ENCODE peak calls at places on chromosomes 1 and 21, in six cellular contexts. N, P, J, H, Z and M are unnamed samples.

GRCh38 chr1:33364578-33364945 is 43.7 kb upstream of the A3GALT2 start:
- DNase-seq in N (no peak), P (no peak), J (no peak), H (no peak), Z (no peak), M (no peak)

GRCh38 chr1:119449964-119450363 is 35.0 kb downstream of the HSD3B2 start:
- DNase-seq in N (no peak), P (no peak), J (peak), H (no peak), Z (peak), M (no peak)

GRCh38 chr21:44829507-44830092 is 11.7 kb upstream of the SUMO3 start:
- DNase-seq in N (no peak), P (no peak), J (no peak), H (no peak), Z (no peak), M (no peak)

GRCh38 chr1:54763814-54764131 is 550 bp downstream of the PARS2 start:
- DNase-seq in N (no peak), P (no peak), J (no peak), H (no peak), Z (peak), M (peak)

GRCh38 chr1:222794656-222795474 is 20.0 kb upstream of the DISP1 start:
- DNase-seq in N (no peak), P (no peak), J (no peak), H (no peak), Z (no peak), M (no peak)

GRCh38 chr1:234865171-234866006 is 255.4 kb upstream of the IRF2BP2 start:
- DNase-seq in N (no peak), P (no peak), J (no peak), H (no peak), Z (no peak), M (no peak)

GRCh38 chr21:46392921-46393320 is 65.8 kb upstream of the DIP2A start:
- DNase-seq in N (peak), P (no peak), J (no peak), H (no peak), Z (no peak), M (no peak)

GRCh38 chr1:98792123-98792522 is 130.6 kb downstream of the SNX7 start:
- DNase-seq in N (peak), P (no peak), J (no peak), H (no peak), Z (no peak), M (no peak)

GRCh38 chr21:28688381-28688780 is 304.3 kb downstream of the LTN1 start:
- DNase-seq in N (no peak), P (no peak), J (no peak), H (no peak), Z (no peak), M (no peak)

GRCh38 chr1:43312212-43312623 is 11.4 kb downstream of the TIE1 start:
- DNase-seq in N (no peak), P (no peak), J (no peak), H (no peak), Z (no peak), M (no peak)

GRCh38 chr1:42913426-42914091 is 45.1 kb downstream of the SLC2A1 start:
- DNase-seq in N (peak), P (peak), J (peak), H (peak), Z (peak), M (peak)

GRCh38 chr1:3783651-3784474 is 11.3 kb downstream of the SMIM1 start:
- DNase-seq in N (no peak), P (no peak), J (no peak), H (no peak), Z (no peak), M (no peak)

GRCh38 chr21:23694396-23694795 is 1912.9 kb downstream of the MRPL39 start:
- DNase-seq in N (no peak), P (no peak), J (no peak), H (no peak), Z (no peak), M (no peak)

GRCh38 chr1:204723131-204723787 is 37.7 kb upstream of the LRRN2 start:
- DNase-seq in N (no peak), P (no peak), J (no peak), H (no peak), Z (no peak), M (no peak)
- TF ChIP-seq CEBPB in N (no peak), P (no peak), J (no peak), H (no peak), Z (no peak), M (no peak)

DNA sequence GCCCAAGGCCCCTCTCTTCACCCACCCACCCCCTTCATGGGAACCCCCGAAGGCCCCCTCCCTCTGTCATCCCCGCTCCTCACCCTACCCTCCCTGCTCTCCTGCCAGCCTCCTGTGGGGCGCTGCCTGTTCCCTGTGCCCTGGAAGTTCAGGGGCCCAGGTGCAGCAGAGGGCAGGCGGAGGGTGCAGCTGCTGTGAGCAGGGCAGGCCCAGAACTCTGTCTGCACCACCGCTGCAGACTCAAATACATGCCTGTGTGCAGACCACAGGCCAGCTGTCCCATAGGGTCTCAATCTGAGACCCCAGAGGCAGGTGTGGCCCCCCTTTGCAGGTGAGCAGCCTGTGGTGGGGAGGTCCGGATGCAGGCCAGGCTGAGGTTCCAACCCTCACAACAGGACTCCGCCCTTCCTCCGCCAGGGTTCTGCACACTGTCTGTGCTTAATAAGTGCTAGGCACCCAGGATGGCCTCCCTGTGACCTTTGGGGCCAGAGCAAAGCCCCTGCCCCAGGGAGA is 62.5 kb downstream of the WNT9A start:
- DNase-seq in N (no peak), P (no peak), J (no peak), H (no peak), Z (no peak), M (no peak)
- TF ChIP-seq CEBPB in N (no peak), P (no peak), J (no peak), H (no peak), Z (no peak), M (no peak)

DNA sequence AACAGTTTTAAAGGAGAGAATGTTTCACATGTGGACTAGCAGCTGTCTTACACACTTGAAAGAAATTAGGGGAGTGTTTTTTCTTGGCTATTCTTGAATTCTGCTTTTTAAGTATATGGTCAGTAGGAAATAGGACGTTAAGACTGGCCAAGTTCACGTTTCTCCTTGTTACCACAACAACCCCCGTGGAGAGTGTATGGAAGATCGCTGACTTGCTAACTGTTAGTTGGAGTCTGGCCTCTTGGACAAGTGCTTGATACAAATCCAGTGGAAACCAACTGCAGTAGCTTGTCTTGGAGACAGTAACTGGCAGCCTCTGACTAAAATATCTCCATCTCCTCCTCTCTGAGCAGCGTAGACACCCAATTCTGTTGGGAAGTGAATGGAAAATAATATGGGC is 3.8 kb upstream of the NFIA start:
- DNase-seq in N (no peak), P (no peak), J (no peak), H (no peak), Z (no peak), M (no peak)
- TF ChIP-seq CEBPB in N (no peak), P (no peak), J (no peak), H (no peak), Z (no peak), M (no peak)

DNA sequence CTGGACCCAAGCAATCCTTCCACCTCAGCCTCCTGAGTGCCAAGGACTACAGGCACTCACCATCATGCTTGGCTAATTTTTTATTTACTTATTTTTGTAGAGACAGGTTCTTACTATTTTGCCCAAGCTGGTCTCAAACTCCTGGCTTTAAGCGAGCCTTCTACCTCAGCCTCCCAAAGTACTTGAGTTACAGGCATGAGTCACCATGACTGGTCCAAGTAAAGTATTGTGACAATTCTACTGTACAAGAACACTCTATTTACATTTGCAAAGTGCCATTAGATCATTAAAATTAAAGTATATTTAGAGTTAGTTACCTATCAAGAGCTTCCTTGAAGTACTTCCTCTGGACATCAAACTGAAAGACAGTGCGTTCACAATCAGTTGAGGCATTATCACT is 44.8 kb downstream of the NRDC start:
- DNase-seq in N (peak), P (no peak), J (no peak), H (no peak), Z (no peak), M (no peak)
- TF ChIP-seq CEBPB in N (no peak), P (no peak), J (no peak), H (no peak), Z (no peak), M (no peak)

GRCh38 chr1:30232288-30232899 is 491.0 kb downstream of the MATN1 start:
- DNase-seq in N (no peak), P (no peak), J (peak), H (peak), Z (peak), M (peak)
- TF ChIP-seq CEBPB in N (no peak), P (no peak), J (no peak), H (no peak), Z (no peak), M (no peak)

GRCh38 chr1:8545078-8545477 is 227.2 kb downstream of the SLC45A1 start:
- DNase-seq in N (peak), P (no peak), J (no peak), H (no peak), Z (no peak), M (no peak)
- TF ChIP-seq CEBPB in N (no peak), P (no peak), J (no peak), H (no peak), Z (no peak), M (no peak)

GRCh38 chr1:198463709-198464108 is 76.8 kb downstream of the ATP6V1G3 start:
- DNase-seq in N (no peak), P (no peak), J (no peak), H (no peak), Z (no peak), M (no peak)

GRCh38 chr1:198467342-198467741 is 73.1 kb downstream of the ATP6V1G3 start:
- DNase-seq in N (no peak), P (no peak), J (no peak), H (no peak), Z (no peak), M (no peak)

GRCh38 chr1:198462365-198463025 is 78.0 kb downstream of the ATP6V1G3 start:
- DNase-seq in N (peak), P (no peak), J (no peak), H (no peak), Z (no peak), M (no peak)

GRCh38 chr1:198467907-198468306 is 72.6 kb downstream of the ATP6V1G3 start:
- DNase-seq in N (peak), P (no peak), J (no peak), H (no peak), Z (no peak), M (no peak)

DNA sequence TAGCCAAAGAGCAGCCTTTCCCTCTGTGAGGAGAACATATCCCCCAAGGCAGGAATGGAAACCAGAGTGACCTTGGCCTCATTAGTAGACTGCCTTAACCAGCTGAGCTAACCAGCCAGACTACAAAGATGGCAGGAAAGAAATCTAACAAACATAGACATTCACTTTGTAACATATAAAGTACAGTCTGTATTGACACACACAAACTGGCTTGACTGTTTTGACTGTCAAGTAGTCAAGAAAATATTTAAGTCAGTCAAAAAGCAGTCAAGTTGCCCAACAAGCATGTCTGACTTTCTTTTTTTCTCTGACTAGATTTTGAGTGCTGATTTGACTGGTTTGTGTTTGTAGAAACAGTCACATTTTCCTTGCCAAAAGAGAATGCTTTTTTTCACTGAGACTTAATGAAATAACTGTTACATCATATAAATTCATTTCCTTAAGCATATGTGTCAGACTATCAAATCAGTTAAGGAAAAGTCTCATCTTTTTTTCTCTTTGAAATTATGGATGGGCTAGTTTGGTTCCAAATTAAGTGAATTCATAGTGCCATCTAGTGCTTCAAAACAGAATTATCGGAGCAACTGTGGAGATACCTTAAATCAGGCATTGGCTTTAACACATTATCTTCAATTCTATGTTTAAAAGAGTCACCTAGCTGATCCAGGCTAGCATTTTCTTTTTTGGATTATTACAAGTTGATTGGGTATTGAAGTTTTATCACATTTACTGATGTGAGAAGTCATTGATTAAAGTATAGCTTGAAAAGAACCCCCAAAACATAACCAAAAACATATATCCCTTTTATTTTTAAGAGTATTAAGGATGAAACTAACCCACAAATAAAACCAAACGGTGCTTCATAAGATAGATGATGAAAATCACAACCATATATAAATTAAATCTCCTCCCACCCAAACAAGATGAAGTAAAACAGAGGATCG is 75.0 kb downstream of the ATP6V1G3 start:
- DNase-seq in N (peak), P (no peak), J (no peak), H (no peak), Z (peak), M (peak)
- TF ChIP-seq CEBPB in N (no peak), P (no peak), J (no peak), H (no peak), Z (no peak), M (no peak)